ENCODE peak calls at places on chromosomes 2 and 18, in six cellular contexts. U, A, M, V, I and E are unnamed samples.

GRCh38 chr2:114068438-114068837 is 178.5 kb downstream of the ACTR3 start:
- DNase-seq in U (no peak), A (no peak), M (peak), V (peak), I (no peak), E (no peak)

GRCh38 chr2:187302146-187302545 is 145.9 kb downstream of the CALCRL start:
- DNase-seq in U (no peak), A (no peak), M (no peak), V (no peak), I (no peak), E (no peak)

GRCh38 chr2:7857904-7858303 is 824.0 kb upstream of the ID2 start:
- DNase-seq in U (peak), A (peak), M (no peak), V (no peak), I (no peak), E (no peak)

GRCh38 chr18:46324556-46324955 is 220.4 kb downstream of the HAUS1 start:
- DNase-seq in U (peak), A (peak), M (no peak), V (no peak), I (no peak), E (peak)

GRCh38 chr2:28437142-28437835 is 44.6 kb downstream of the FOSL2 start:
- DNase-seq in U (no peak), A (no peak), M (no peak), V (no peak), I (peak), E (no peak)

GRCh38 chr2:11775384-11775783 is 29.0 kb downstream of the LPIN1 start:
- DNase-seq in U (no peak), A (no peak), M (no peak), V (no peak), I (no peak), E (no peak)

GRCh38 chr2:42793314-42794270 is 1.2 kb upstream of the HAAO start:
- DNase-seq in U (no peak), A (no peak), M (no peak), V (no peak), I (no peak), E (no peak)

GRCh38 chr18:40413160-40413559 is 1541.9 kb upstream of the PIK3C3 start:
- DNase-seq in U (peak), A (no peak), M (peak), V (peak), I (no peak), E (peak)

GRCh38 chr2:86480105-86480504 is 38.9 kb downstream of the KDM3A start:
- DNase-seq in U (no peak), A (no peak), M (no peak), V (no peak), I (no peak), E (no peak)

GRCh38 chr2:182360012-182360662 is 66.7 kb downstream of the PDE1A start:
- DNase-seq in U (no peak), A (no peak), M (no peak), V (no peak), I (no peak), E (no peak)

GRCh38 chr18:48868468-48869466 is 82.0 kb downstream of the SMAD7 start:
- DNase-seq in U (peak), A (no peak), M (no peak), V (no peak), I (no peak), E (no peak)

GRCh38 chr18:36850527-36851201 is 21.7 kb downstream of the KIAA1328 start:
- DNase-seq in U (no peak), A (peak), M (no peak), V (no peak), I (no peak), E (no peak)

GRCh38 chr2:75494137-75494769 is 66.5 kb downstream of the EVA1A start:
- DNase-seq in U (no peak), A (no peak), M (no peak), V (no peak), I (no peak), E (no peak)

GRCh38 chr2:31429759-31430438 is 15.4 kb upstream of the XDH start:
- DNase-seq in U (no peak), A (no peak), M (no peak), V (no peak), I (no peak), E (no peak)

GRCh38 chr18:42274488-42275137 is 319.6 kb downstream of the PIK3C3 start:
- DNase-seq in U (no peak), A (no peak), M (no peak), V (peak), I (no peak), E (no peak)

GRCh38 chr18:30486856-30487255 is 555.7 kb downstream of the DSC3 start:
- DNase-seq in U (no peak), A (no peak), M (no peak), V (no peak), I (no peak), E (no peak)

GRCh38 chr2:106546376-106546990 is 59.3 kb downstream of the CD8B2 start:
- DNase-seq in U (no peak), A (no peak), M (no peak), V (no peak), I (no peak), E (no peak)

GRCh38 chr2:170680172-170680913 is 34.8 kb upstream of the SP5 start:
- DNase-seq in U (peak), A (no peak), M (no peak), V (no peak), I (no peak), E (no peak)

GRCh38 chr18:53004798-53005197 is 664.8 kb downstream of the DCC start:
- DNase-seq in U (no peak), A (no peak), M (no peak), V (no peak), I (no peak), E (no peak)